ENCODE peak calls at places on chromosomes 1 and 21, in four cellular contexts. B is K562, G is GM12878, S is H1. X is an unnamed sample.

GRCh38 chr1:204450461-204451257 is 39.0 kb upstream of the PPP1R15B start:
- DNase-seq in B (no peak), G (no peak), S (no peak), X (no peak)

GRCh38 chr1:65704318-65704717 is 88.4 kb upstream of the PDE4B start:
- DNase-seq in B (no peak), G (no peak), S (no peak), X (no peak)

GRCh38 chr1:232384172-232384571 is 245.8 kb downstream of the SIPA1L2 start:
- DNase-seq in B (no peak), G (no peak), S (no peak), X (no peak)

GRCh38 chr1:203422656-203423055 is 53.0 kb upstream of the PRELP start:
- DNase-seq in B (no peak), G (no peak), S (no peak), X (no peak)

GRCh38 chr1:115258302-115258866 is 79.7 kb downstream of the NGF start:
- DNase-seq in B (no peak), G (no peak), S (no peak), X (peak)

GRCh38 chr1:152577168-152577567 is 3.1 kb downstream of the LCE3D start:
- DNase-seq in B (no peak), G (peak), S (no peak), X (no peak)

GRCh38 chr1:155124503-155125463 is 2.9 kb upstream of the EFNA1 start:
- DNase-seq in B (no peak), G (no peak), S (no peak), X (no peak)

GRCh38 chr1:163650624-163651023 is 328.9 kb downstream of the NUF2 start:
- DNase-seq in B (no peak), G (no peak), S (no peak), X (peak)

GRCh38 chr1:8371372-8371991 is 53.6 kb downstream of the SLC45A1 start:
- DNase-seq in B (no peak), G (no peak), S (no peak), X (no peak)

GRCh38 chr1:22262583-22262982 is 119.7 kb upstream of the WNT4 start:
- DNase-seq in B (no peak), G (no peak), S (peak), X (no peak)

GRCh38 chr1:21302747-21303715 is 12.8 kb upstream of the ECE1 start:
- DNase-seq in B (no peak), G (no peak), S (no peak), X (no peak)

GRCh38 chr1:37035014-37035686 is 835 bp upstream of the GRIK3 start:
- DNase-seq in B (no peak), G (no peak), S (no peak), X (no peak)

GRCh38 chr1:21681426-21681825 is 12.3 kb upstream of the RAP1GAP start:
- DNase-seq in B (no peak), G (no peak), S (no peak), X (no peak)

GRCh38 chr21:27535188-27535587 is 568.3 kb upstream of the ADAMTS5 start:
- DNase-seq in B (no peak), G (no peak), S (no peak), X (no peak)

GRCh38 chr21:39014751-39015150 is 168.5 kb downstream of the PSMG1 start:
- DNase-seq in B (no peak), G (no peak), S (no peak), X (no peak)

GRCh38 chr1:25562101-25562927 is 18.9 kb downstream of the LDLRAP1 start:
- DNase-seq in B (peak), G (peak), S (no peak), X (no peak)

GRCh38 chr1:30335997-30336390 is 387.4 kb downstream of the MATN1 start:
- DNase-seq in B (no peak), G (no peak), S (no peak), X (no peak)

GRCh38 chr1:1022322-1023090 is 2.6 kb downstream of the AGRN start:
- DNase-seq in B (no peak), G (no peak), S (no peak), X (no peak)

GRCh38 chr1:45172015-45172414 is 34.4 kb downstream of the ZSWIM5 start:
- DNase-seq in B (no peak), G (no peak), S (no peak), X (no peak)

GRCh38 chr1:112689196-112689841 is 14.9 kb downstream of the MOV10 start:
- DNase-seq in B (no peak), G (no peak), S (no peak), X (no peak)

GRCh38 chr1:228457017-228457395 is 30.2 kb upstream of the RNF187 start:
- DNase-seq in B (peak), G (no peak), S (no peak), X (no peak)
- TF ChIP-seq EGR1 in B (no peak), G (no peak), S (no peak), X (no peak)

GRCh38 chr1:3217887-3218679 is 149.1 kb downstream of the PRDM16 start:
- DNase-seq in B (no peak), G (no peak), S (no peak), X (no peak)

GRCh38 chr1:3219005-3219724 is 150.2 kb downstream of the PRDM16 start:
- DNase-seq in B (no peak), G (no peak), S (no peak), X (no peak)

GRCh38 chr1:3219725-3220467 is 150.9 kb downstream of the PRDM16 start:
- DNase-seq in B (no peak), G (no peak), S (no peak), X (no peak)

GRCh38 chr1:3215198-3216045 is 146.4 kb downstream of the PRDM16 start:
- DNase-seq in B (no peak), G (no peak), S (no peak), X (no peak)

GRCh38 chr1:3217096-3217724 is 148.2 kb downstream of the PRDM16 start:
- DNase-seq in B (no peak), G (no peak), S (no peak), X (no peak)
- TF ChIP-seq ZNF274 in B (no peak), G (no peak), S (no peak), X (no peak)

GRCh38 chr1:145995148-145995851 is 1.1 kb downstream of the TXNIP start:
- DNase-seq in B (no peak), G (no peak), S (no peak), X (no peak)

GRCh38 chr1:145994391-145995120 is 1.8 kb downstream of the TXNIP start:
- DNase-seq in B (no peak), G (no peak), S (no peak), X (no peak)

GRCh38 chr1:145992958-145993617 is 3.3 kb downstream of the TXNIP start:
- DNase-seq in B (no peak), G (no peak), S (no peak), X (no peak)

GRCh38 chr1:145992502-145992936 is 3.9 kb downstream of the TXNIP start:
- DNase-seq in B (no peak), G (no peak), S (no peak), X (no peak)

GRCh38 chr1:145993618-145994390 is 2.6 kb downstream of the TXNIP start:
- DNase-seq in B (no peak), G (no peak), S (no peak), X (no peak)
- TF ChIP-seq EGR1 in B (no peak), G (no peak), S (no peak), X (no peak)

GRCh38 chr1:201479331-201479730 is 10.3 kb upstream of the PHLDA3 start:
- DNase-seq in B (no peak), G (no peak), S (no peak), X (no peak)

GRCh38 chr1:201481761-201482493 is 12.9 kb upstream of the PHLDA3 start:
- DNase-seq in B (peak), G (peak), S (peak), X (peak)

GRCh38 chr1:201481004-201481380 is 12.0 kb upstream of the PHLDA3 start:
- DNase-seq in B (no peak), G (no peak), S (no peak), X (no peak)

GRCh38 chr1:201482755-201483154 is 13.8 kb upstream of the PHLDA3 start:
- DNase-seq in B (no peak), G (no peak), S (no peak), X (no peak)

DNA sequence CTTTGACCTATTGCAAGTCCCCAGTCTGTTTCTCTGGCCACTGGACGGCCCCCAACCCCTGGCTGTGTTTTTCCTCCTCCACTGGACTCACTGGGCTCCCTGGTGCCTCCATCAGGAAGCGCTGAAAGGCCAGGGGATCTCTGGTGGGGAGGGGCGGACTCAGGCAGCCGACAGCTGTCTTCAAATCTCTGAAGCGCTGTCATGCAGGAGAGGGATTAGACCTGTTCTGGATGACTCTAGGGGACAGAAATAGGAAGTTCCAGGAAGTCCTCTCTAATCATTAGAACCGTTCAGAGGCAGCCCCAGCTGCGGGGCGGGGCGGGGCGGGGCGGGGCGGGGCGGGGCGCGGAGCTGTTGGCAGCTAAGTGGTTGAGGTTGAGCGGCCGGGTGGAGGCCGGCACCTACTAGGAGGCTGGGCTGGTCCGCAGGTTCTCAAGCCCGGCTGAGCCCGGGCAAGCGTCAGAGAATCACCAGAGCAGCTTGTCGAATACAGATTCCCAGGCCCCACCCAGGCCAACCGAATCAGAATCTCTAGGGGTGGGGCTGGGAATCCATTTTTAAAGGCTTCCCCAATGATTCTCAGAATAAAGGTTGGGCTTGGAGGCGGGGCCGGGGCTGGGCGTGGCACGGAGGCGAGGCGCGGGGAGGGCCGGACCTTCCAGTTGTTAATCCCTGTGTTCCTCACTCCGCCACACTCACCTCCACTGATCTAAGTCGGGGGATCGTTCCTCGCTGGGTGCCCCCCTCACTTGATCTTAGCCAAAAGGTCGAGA is 11.4 kb upstream of the PHLDA3 start:
- DNase-seq in B (peak), G (no peak), S (no peak), X (peak)
- TF ChIP-seq ZNF274 in B (no peak), G (no peak), S (no peak), X (no peak)

GRCh38 chr1:198936371-198937083 is 297.7 kb downstream of the PTPRC start:
- DNase-seq in B (no peak), G (no peak), S (no peak), X (no peak)

GRCh38 chr1:198935371-198935921 is 296.6 kb downstream of the PTPRC start:
- DNase-seq in B (no peak), G (peak), S (no peak), X (peak)

GRCh38 chr1:198934414-198934813 is 295.6 kb downstream of the PTPRC start:
- DNase-seq in B (no peak), G (no peak), S (no peak), X (no peak)

GRCh38 chr1:198933506-198933905 is 294.7 kb downstream of the PTPRC start:
- DNase-seq in B (no peak), G (no peak), S (no peak), X (no peak)

DNA sequence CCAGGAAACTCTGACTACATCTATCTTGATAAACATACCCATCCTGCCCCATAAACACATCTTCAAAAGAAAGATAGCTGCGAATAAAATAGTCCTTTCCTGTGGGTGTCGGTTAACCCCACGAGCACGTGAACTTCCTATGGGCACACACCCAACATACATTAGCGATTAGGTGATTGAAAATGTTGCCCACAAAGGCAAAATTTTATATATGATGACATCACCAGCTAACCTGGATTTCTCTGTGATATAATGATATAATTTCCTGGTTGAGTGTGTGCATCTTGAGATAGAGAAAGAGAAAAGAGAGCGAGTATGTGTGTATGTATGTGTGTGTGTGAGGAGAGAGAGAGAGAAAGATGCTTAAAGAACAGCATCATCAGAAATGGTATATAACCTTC is 296.1 kb downstream of the PTPRC start:
- DNase-seq in B (no peak), G (peak), S (no peak), X (no peak)
- TF ChIP-seq EGR1 in B (no peak), G (no peak), S (no peak), X (no peak)

GRCh38 chr1:67847466-67847865 is 14.2 kb upstream of the GNG12 start:
- DNase-seq in B (no peak), G (no peak), S (no peak), X (no peak)
- TF ChIP-seq ZNF274 in B (no peak), G (no peak), S (no peak), X (no peak)